ENCODE peak calls at places on chromosomes 1 and 21, in nine cellular contexts. A, H, U, W, R, J, P, G and K are unnamed samples.

GRCh38 chr21:16455978-16456377 is 726.2 kb downstream of the USP25 start:
- DNase-seq in U (no peak), W (no peak), H (peak), R (no peak), P (no peak), G (peak), A (no peak), J (no peak), K (no peak)

GRCh38 chr21:44650973-44651675 is 3.3 kb downstream of the KRTAP12-4 start:
- DNase-seq in W (no peak), P (no peak), J (no peak), A (no peak), R (no peak), G (no peak), U (no peak), H (no peak), K (no peak)

GRCh38 chr1:11482186-11482585 is 3.2 kb downstream of the DISP3 start:
- DNase-seq in J (no peak), W (no peak), G (no peak), U (no peak), A (no peak), H (no peak), R (no peak), P (no peak), K (no peak)

GRCh38 chr1:208576425-208576824 is 332.2 kb upstream of the PLXNA2 start:
- DNase-seq in U (no peak), A (no peak), H (no peak), R (no peak), J (no peak), W (no peak), P (no peak), G (no peak), K (no peak)

GRCh38 chr1:54342306-54342705 is 63.9 kb downstream of the SSBP3 start:
- DNase-seq in R (peak), W (no peak), A (no peak), H (no peak), G (no peak), U (no peak), P (no peak), J (no peak), K (no peak)

GRCh38 chr1:150563340-150564038 is 14.3 kb downstream of the ADAMTSL4 start:
- DNase-seq in G (no peak), J (peak), H (no peak), R (no peak), U (no peak), A (peak), W (peak), P (no peak), K (peak)

GRCh38 chr1:222912730-222913129 is 97.9 kb downstream of the DISP1 start:
- DNase-seq in W (no peak), H (peak), P (peak), R (no peak), J (no peak), U (no peak), A (no peak), G (no peak), K (no peak)

GRCh38 chr1:26129778-26130177 is 18.2 kb downstream of the PDIK1L start:
- DNase-seq in G (no peak), A (no peak), W (no peak), H (no peak), R (no peak), U (no peak), J (no peak), P (no peak), K (no peak)

GRCh38 chr21:34701726-34702125 is 32.9 kb downstream of the CLIC6 start:
- DNase-seq in H (no peak), R (no peak), U (no peak), G (no peak), J (no peak), W (no peak), P (no peak), A (no peak), K (no peak)

GRCh38 chr1:222306011-222306410 is 241.9 kb downstream of the HHIPL2 start:
- DNase-seq in J (no peak), G (no peak), A (no peak), U (no peak), P (no peak), R (no peak), H (no peak), W (no peak), K (no peak)

GRCh38 chr21:41612674-41613250 is 104.8 kb upstream of the TMPRSS2 start:
- DNase-seq in U (peak), W (peak), A (peak), H (peak), G (peak), P (no peak), J (peak), R (peak), K (peak)

GRCh38 chr1:76939107-76939816 is 72.0 kb downstream of the ST6GALNAC5 start:
- DNase-seq in U (peak), W (no peak), R (no peak), G (no peak), A (no peak), P (peak), J (no peak), H (peak), K (peak)